ENCODE peak calls at places on chromosomes 13 and 19, in ten cellular contexts. E, V, Q, Y, B, L, P, A, F and T are unnamed samples.

GRCh38 chr19:51809787-51810186 is 14.8 kb downstream of the FPR3 start:
- DNase-seq in V (no peak), B (no peak), L (no peak), P (no peak), A (no peak), E (no peak), Y (no peak), Q (no peak), F (no peak), T (no peak)

GRCh38 chr19:46022431-46023310 is at the start of gene PGLYRP1:
- DNase-seq in A (no peak), F (no peak), Q (no peak), P (no peak), B (no peak), Y (no peak), L (no peak), V (no peak), E (no peak), T (no peak)

GRCh38 chr19:2126879-2127518 is 24.4 kb downstream of the AP3D1 start:
- DNase-seq in Q (no peak), E (no peak), V (no peak), F (no peak), P (peak; percentile 75), B (no peak), A (no peak), L (no peak), Y (no peak), T (no peak)

GRCh38 chr19:13839938-13840750 is 36.8 kb upstream of the NANOS3 start:
- DNase-seq in P (peak; percentile 93), Q (peak; percentile 71), A (no peak), E (no peak), V (no peak), B (peak; percentile 71), L (peak; percentile 87), F (no peak), Y (peak; percentile 29), T (peak; percentile 83)

GRCh38 chr19:44988896-44989563 is 12.2 kb upstream of the RELB start:
- DNase-seq in Q (peak; percentile 21), V (peak; percentile 85), A (peak; percentile 73), E (peak; percentile 51), P (peak; percentile 89), B (no peak), Y (peak; percentile 72), L (peak; percentile 83), F (peak; percentile 21), T (peak; percentile 74)

GRCh38 chr19:56253737-56254136 is 18.8 kb upstream of the EDDM13 start:
- DNase-seq in B (no peak), L (no peak), P (no peak), A (no peak), Q (peak; percentile 51), Y (peak; percentile 32), F (no peak), E (peak; percentile 69), V (peak; percentile 44), T (no peak)

GRCh38 chr13:95880346-95880745 is 172.9 kb downstream of the UGGT2 start:
- DNase-seq in B (no peak), Y (no peak), V (no peak), L (no peak), F (no peak), E (peak; percentile 79), P (no peak), Q (no peak), A (no peak), T (no peak)

GRCh38 chr19:38647368-38647965 is at the start of gene ACTN4:
- DNase-seq in Y (peak; percentile 99), F (peak; percentile 98), B (peak; percentile 98), V (peak; percentile 99), L (peak; percentile 100), Q (peak; percentile 96), P (peak; percentile 100), E (peak; percentile 89), A (peak; percentile 99), T (peak; percentile 100)

GRCh38 chr19:38626401-38626800 is 7.4 kb downstream of the EIF3K start:
- DNase-seq in P (no peak), L (no peak), E (no peak), A (no peak), B (no peak), Q (no peak), Y (no peak), F (no peak), V (no peak), T (no peak)

GRCh38 chr19:50300814-50301606 is 28.2 kb downstream of the KCNC3 start:
- DNase-seq in A (no peak), V (peak; percentile 81), B (no peak), P (peak; percentile 13), Y (no peak), Q (peak; percentile 79), L (no peak), E (peak; percentile 25), F (no peak), T (no peak)

GRCh38 chr13:75236774-75237173 is 245.2 kb downstream of the TBC1D4 start:
- DNase-seq in Q (no peak), V (no peak), B (no peak), L (no peak), A (no peak), P (no peak), E (peak; percentile 73), Y (no peak), F (no peak), T (no peak)

GRCh38 chr19:55541091-55541490 is 4.2 kb upstream of the SBK2 start:
- DNase-seq in F (no peak), Q (no peak), P (no peak), A (no peak), V (no peak), B (no peak), L (no peak), Y (no peak), E (no peak), T (no peak)

GRCh38 chr13:51999525-51999924 is 11.7 kb downstream of the ATP7B start:
- DNase-seq in B (peak; percentile 62), Q (no peak), E (peak; percentile 16), L (peak; percentile 86), P (peak; percentile 85), F (no peak), A (peak; percentile 85), V (no peak), Y (no peak), T (peak; percentile 80)